ENCODE peak calls at places on chromosomes 3 and 15, in ten cellular contexts. D is thoracic aorta, T is mammary epithelial cell, C is AG09309, Y is neural progenitor cell, O is fibroblast of the aortic adventitia, L is fibroblast of lung, N is dorsolateral prefrontal cortex, G is fibroblast of villous mesenchyme, V is astrocyte. W is an unnamed sample.

GRCh38 chr3:143261848-143262247 is 142.3 kb downstream of the CHST2 start:
- DNase-seq in N (no peak), V (no peak), D (no peak), G (no peak), T (no peak), L (no peak), C (no peak), Y (no peak), O (no peak), W (no peak)

GRCh38 chr15:82820128-82820527 is 10.7 kb downstream of the WHAMM start:
- DNase-seq in N (no peak), T (no peak), O (no peak), D (no peak), G (no peak), L (no peak), Y (no peak), V (no peak), C (no peak), W (no peak)

GRCh38 chr15:71807125-71807629 is 3.2 kb upstream of the NR2E3 start:
- DNase-seq in L (no peak), T (no peak), C (no peak), V (peak; percentile 26), G (no peak), N (no peak), Y (peak; percentile 80), D (no peak), O (no peak), W (no peak)

GRCh38 chr3:13824521-13825316 is 55.2 kb downstream of the WNT7A start:
- DNase-seq in D (no peak), G (no peak), Y (no peak), L (no peak), T (peak; percentile 65), O (no peak), C (no peak), N (no peak), V (no peak), W (no peak)

GRCh38 chr3:8983591-8983990 is 20.3 kb upstream of the RAD18 start:
- DNase-seq in D (no peak), O (no peak), N (no peak), G (no peak), T (no peak), V (no peak), C (no peak), Y (no peak), L (no peak), W (no peak)

GRCh38 chr3:49411550-49411967 is 217 bp downstream of the RHOA start:
- DNase-seq in O (no peak), N (peak; percentile 54), C (no peak), D (no peak), Y (peak; percentile 86), T (no peak), G (no peak), L (no peak), V (no peak), W (no peak)

GRCh38 chr15:97730315-97730714 is 230.2 kb upstream of the ARRDC4 start:
- DNase-seq in T (no peak), D (no peak), C (no peak), L (no peak), Y (no peak), O (no peak), G (no peak), N (no peak), V (no peak), W (no peak)

GRCh38 chr15:73683624-73684536 is at the start of gene CD276:
- DNase-seq in T (peak; percentile 55), D (peak; percentile 41), Y (peak; percentile 93), L (peak; percentile 66), C (no peak), V (peak; percentile 64), G (peak; percentile 81), N (peak; percentile 72), O (peak; percentile 58), W (peak; percentile 72)

GRCh38 chr3:149968216-149968615 is 2.5 kb downstream of the PFN2 start:
- DNase-seq in O (peak; percentile 16), T (peak; percentile 51), V (peak; percentile 62), C (no peak), L (peak; percentile 15), G (no peak), N (no peak), D (no peak), Y (peak; percentile 53), W (peak; percentile 37)

GRCh38 chr3:149970716-149971402 is at the start of gene PFN2:
- DNase-seq in C (no peak), Y (peak; percentile 92), D (peak; percentile 14), O (peak; percentile 67), N (peak; percentile 64), G (peak; percentile 75), L (peak; percentile 85), V (peak; percentile 72), T (peak; percentile 76), W (peak; percentile 68)

GRCh38 chr3:149967067-149967685 is 3.5 kb downstream of the PFN2 start:
- DNase-seq in C (no peak), D (no peak), L (peak; percentile 77), G (peak; percentile 67), Y (peak; percentile 28), V (no peak), T (peak; percentile 47), N (no peak), O (peak; percentile 81), W (peak; percentile 73)

GRCh38 chr3:149969945-149970715 is 565 bp downstream of the PFN2 start:
- DNase-seq in C (no peak), D (no peak), O (peak; percentile 92), Y (peak; percentile 90), N (peak; percentile 86), T (peak; percentile 79), L (peak; percentile 94), G (peak; percentile 91), V (peak; percentile 76), W (peak; percentile 85)

DNA sequence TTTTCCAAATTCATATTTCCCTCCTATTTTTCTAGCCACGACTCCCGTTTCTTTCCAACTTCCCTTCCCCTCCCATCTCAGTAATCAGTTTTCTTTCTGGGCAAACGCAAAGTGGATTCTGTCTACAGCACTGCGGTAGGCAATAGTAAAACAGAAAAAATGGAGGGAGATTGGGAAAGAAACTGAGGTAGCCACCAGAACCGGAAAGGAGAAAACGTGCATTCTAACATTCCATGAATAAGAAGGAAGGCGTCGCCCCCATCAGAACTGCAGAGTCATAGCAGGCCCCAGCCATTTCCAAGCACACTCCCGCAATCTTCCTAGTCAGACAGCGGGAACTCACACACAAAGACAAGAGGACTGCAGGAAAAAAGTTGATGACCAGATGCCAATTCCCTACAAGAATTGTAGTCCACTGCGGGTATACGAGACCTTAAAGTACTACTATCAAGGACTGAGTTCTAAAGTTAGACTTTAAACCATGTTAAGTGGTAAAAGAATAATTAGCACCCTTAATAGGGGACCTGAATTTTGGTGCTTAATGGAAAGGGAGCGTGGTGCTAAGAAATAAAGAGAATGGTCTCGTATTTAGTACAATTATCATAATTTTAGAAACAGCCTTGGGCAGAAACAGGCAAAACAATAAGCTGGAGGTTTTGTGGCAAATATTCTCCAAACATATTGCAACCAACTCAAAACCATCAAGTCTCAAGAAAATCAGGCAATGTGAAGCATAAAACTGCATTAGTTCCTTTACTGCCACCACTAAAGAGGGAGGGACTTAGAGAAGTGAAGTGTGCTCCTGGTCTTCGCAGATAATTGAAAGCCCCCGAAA is 1.4 kb downstream of the PFN2 start:
- DNase-seq in N (peak; percentile 52), G (peak; percentile 85), L (peak; percentile 86), V (peak; percentile 83), C (no peak), O (peak; percentile 90), Y (peak; percentile 86), T (peak; percentile 72), D (peak; percentile 22), W (peak; percentile 82)
- H3K4me3 ChIP-seq in N (peak overlapping the region; percentile 77), G (peak overlapping the region; percentile 88), L (peak overlapping the region; percentile 73), V (peak overlapping the region; percentile 97), C (peak overlapping the region; percentile 74), O (peak overlapping the region; percentile 88), Y (peak overlapping the region; percentile 93), T (peak overlapping the region; percentile 89), D (peak overlapping the region; percentile 98), W (peak overlapping the region; percentile 63)

GRCh38 chr3:153210660-153211059 is 48.6 kb downstream of the RAP2B start:
- DNase-seq in D (no peak), L (no peak), T (peak; percentile 80), G (peak; percentile 69), N (no peak), O (peak; percentile 13), V (no peak), C (peak; percentile 78), Y (peak; percentile 9), W (peak; percentile 7)

GRCh38 chr3:153215971-153216370 is 53.9 kb downstream of the RAP2B start:
- DNase-seq in C (no peak), N (no peak), L (peak; percentile 50), D (no peak), T (no peak), Y (no peak), G (peak; percentile 11), V (no peak), O (peak; percentile 98), W (peak; percentile 83)

GRCh38 chr3:153215497-153215896 is 53.5 kb downstream of the RAP2B start:
- DNase-seq in T (no peak), N (no peak), L (no peak), O (no peak), C (no peak), G (no peak), Y (no peak), D (no peak), V (no peak), W (no peak)

GRCh38 chr3:153209596-153209995 is 47.6 kb downstream of the RAP2B start:
- DNase-seq in L (peak; percentile 45), O (peak; percentile 73), G (peak; percentile 29), Y (peak; percentile 26), C (no peak), V (peak; percentile 42), N (no peak), D (peak; percentile 12), T (peak; percentile 75), W (peak; percentile 63)

DNA sequence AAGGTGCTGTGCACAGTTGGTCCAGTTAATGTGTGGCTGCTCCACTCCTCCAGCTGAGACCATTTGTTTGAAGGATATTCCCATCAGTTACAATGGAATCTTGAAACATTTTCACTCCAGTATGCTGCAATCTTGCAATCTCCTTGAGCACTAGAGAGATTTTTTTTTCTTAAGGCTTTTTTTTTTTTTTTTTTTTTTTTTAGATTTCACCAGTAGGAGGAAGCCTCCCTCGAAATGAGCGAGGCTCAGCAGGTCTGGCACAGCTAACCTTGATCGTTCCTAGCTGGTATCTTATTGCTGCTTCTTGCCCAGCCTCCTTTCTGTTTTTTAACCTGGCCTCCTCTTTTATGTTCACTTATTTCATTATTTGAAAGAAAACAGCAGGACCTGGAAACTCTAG is 48.1 kb downstream of the RAP2B start:
- DNase-seq in N (no peak), L (peak; percentile 38), Y (peak; percentile 12), T (peak; percentile 9), G (peak; percentile 27), D (no peak), C (no peak), O (peak; percentile 70), V (no peak), W (peak; percentile 42)
- TF ChIP-seq CTCF in N (no peak), L (peak; percentile 23), Y (no peak), T (no peak), G (peak; percentile 16), D (no peak), C (peak; percentile 12), O (peak; percentile 9), V (no peak), W (peak; percentile 14)

GRCh38 chr3:114453296-114453888 is 159.6 kb downstream of the TIGIT start:
- DNase-seq in O (no peak), T (no peak), Y (no peak), D (no peak), N (no peak), C (no peak), V (no peak), L (no peak), G (no peak), W (no peak)
- H3K4me3 ChIP-seq in O (no peak overlapping the region), T (no peak overlapping the region), Y (peak overlapping the region; percentile 61), D (peak overlapping the region; percentile 80), N (peak overlapping the region; percentile 65), C (no peak overlapping the region), V (no peak overlapping the region), L (no peak overlapping the region), G (no peak overlapping the region), W (no peak overlapping the region)

GRCh38 chr3:120497813-120498212 is 47.0 kb upstream of the FSTL1 start:
- DNase-seq in Y (no peak), L (no peak), D (no peak), G (no peak), C (no peak), V (peak; percentile 50), N (no peak), T (no peak), O (no peak), W (peak; percentile 33)
- TF ChIP-seq CTCF in Y (no peak), L (no peak), D (no peak), G (no peak), C (no peak), V (no peak), N (no peak), T (no peak), O (no peak), W (no peak)

W was measured in fibroblast of mammary gland.